ENCODE peak calls at places on chromosomes 3 and 15, in nine cellular contexts. U is lower lobe of right lung; B is GF-D8; C is globus pallidus; G is NCI-H187 treated with DMSO at 0.1 percent for 48 hours; J is fibroblast of pulmonary artery; L is CD4-positive, alpha-beta T cell; Q is Kasumi-1; X is A549. E is an unnamed sample.

GRCh38 chr3:46070458-46071136 is 43.3 kb upstream of the XCR1 start:
- DNase-seq in Q (peak), L (no peak), C (no peak), J (no peak), G (no peak), B (peak), X (no peak), U (no peak), E (no peak)

GRCh38 chr3:132721479-132722164 is 587 bp downstream of the NPHP3 start:
- DNase-seq in X (peak), G (no peak), J (peak), C (no peak), L (no peak), B (no peak), Q (peak), U (peak), E (no peak)

GRCh38 chr15:23647001-23647295 is 719 bp downstream of the MAGEL2 start:
- DNase-seq in J (no peak), C (no peak), Q (no peak), X (no peak), B (no peak), U (no peak), G (no peak), L (no peak), E (no peak)

GRCh38 chr3:62686486-62686885 is 188.7 kb downstream of the CADPS start:
- DNase-seq in Q (no peak), J (peak), U (no peak), C (no peak), X (no peak), G (no peak), B (no peak), L (no peak), E (no peak)

GRCh38 chr3:187445352-187445751 is 77.2 kb downstream of the RTP4 start:
- DNase-seq in L (no peak), U (no peak), J (no peak), C (peak), G (no peak), B (no peak), Q (no peak), X (no peak), E (no peak)

GRCh38 chr3:141477224-141477623 is 9.6 kb upstream of the RASA2 start:
- DNase-seq in Q (no peak), C (no peak), X (peak), J (peak), B (no peak), U (no peak), L (no peak), G (no peak), E (no peak)

GRCh38 chr15:88940110-88940675 is 27.0 kb upstream of the MFGE8 start:
- DNase-seq in B (no peak), J (no peak), Q (no peak), U (no peak), G (no peak), L (no peak), C (no peak), X (no peak), E (no peak)

GRCh38 chr3:58013973-58014649 is 5.9 kb downstream of the FLNB start:
- DNase-seq in U (no peak), L (no peak), J (peak), C (peak), G (no peak), Q (no peak), B (no peak), X (no peak), E (no peak)

GRCh38 chr15:33201376-33202189 is 7.1 kb upstream of the FMN1 start:
- DNase-seq in U (peak), J (no peak), X (peak), L (peak), C (peak), Q (no peak), G (no peak), B (no peak), E (no peak)

GRCh38 chr3:122469659-122470058 is 45.1 kb downstream of the KPNA1 start:
- DNase-seq in Q (no peak), L (no peak), G (no peak), B (no peak), J (no peak), X (no peak), U (no peak), C (no peak), E (no peak)

GRCh38 chr15:90232941-90233700 is 620 bp downstream of the CIB1 start:
- DNase-seq in U (peak), G (no peak), B (peak), C (peak), J (peak), X (peak), Q (peak), L (peak), E (peak)

GRCh38 chr3:187769771-187770170 is 24.5 kb upstream of the BCL6 start:
- DNase-seq in J (no peak), C (no peak), B (no peak), U (no peak), G (no peak), Q (no peak), L (no peak), X (no peak), E (no peak)

GRCh38 chr3:50286322-50287227 is 5.7 kb downstream of the IFRD2 start:
- DNase-seq in Q (no peak), G (no peak), X (no peak), J (no peak), L (no peak), C (no peak), B (no peak), U (no peak), E (no peak)

GRCh38 chr3:17678116-17678741 is 64.2 kb downstream of the TBC1D5 start:
- DNase-seq in Q (no peak), B (peak), J (peak), L (no peak), U (no peak), C (no peak), G (no peak), X (no peak), E (no peak)